ENCODE peak calls at places on chromosome 14, in four cellular contexts. X is AG04450, E is MCF 10A, J is SHP77. I is an unnamed sample.

GRCh38 chr14:20499108-20499507 is 6.2 kb upstream of the RNASE10 start:
- DNase-seq in X (no peak), J (no peak), E (no peak), I (no peak)

GRCh38 chr14:74569387-74569786 is 42.6 kb downstream of the LTBP2 start:
- DNase-seq in E (no peak), X (no peak), J (no peak), I (no peak)

GRCh38 chr14:53954551-53955233 is 1.9 kb downstream of the BMP4 start:
- DNase-seq in J (no peak), E (no peak), X (no peak), I (peak; percentile 54)

GRCh38 chr14:30193056-30193455 is 265.4 kb upstream of the PRKD1 start:
- DNase-seq in J (no peak), X (no peak), E (no peak), I (no peak)

GRCh38 chr14:77965919-77966435 is 166.1 kb downstream of the ADCK1 start:
- DNase-seq in E (peak; percentile 9), X (no peak), J (peak; percentile 23), I (peak; percentile 7)

GRCh38 chr14:21536395-21537087 is 10.4 kb upstream of the SALL2 start:
- DNase-seq in E (no peak), X (no peak), J (no peak), I (no peak)

GRCh38 chr14:85853996-85854526 is 324.1 kb downstream of the FLRT2 start:
- DNase-seq in E (no peak), J (no peak), X (no peak), I (no peak)

GRCh38 chr14:90126260-90126659 is 64.5 kb downstream of the KCNK13 start:
- DNase-seq in X (no peak), J (no peak), E (no peak), I (no peak)

GRCh38 chr14:50741571-50741970 is 73.5 kb upstream of the SAV1 start:
- DNase-seq in J (no peak), E (peak; percentile 54), X (no peak), I (peak; percentile 54)

GRCh38 chr14:93941293-93941910 is 14.3 kb downstream of the FAM181A start:
- DNase-seq in J (peak; percentile 32), E (peak; percentile 92), X (peak; percentile 66), I (peak; percentile 95)

GRCh38 chr14:55048900-55049437 is 2.5 kb upstream of the MAPK1IP1L start:
- DNase-seq in J (no peak), X (no peak), E (no peak), I (no peak)

GRCh38 chr14:51726166-51726899 is 74.6 kb downstream of the FRMD6 start:
- DNase-seq in E (no peak), J (no peak), X (no peak), I (no peak)

GRCh38 chr14:32472512-32473472 is 143.7 kb downstream of the AKAP6 start:
- DNase-seq in E (peak; percentile 11), X (peak; percentile 52), J (peak; percentile 36), I (peak; percentile 18)

GRCh38 chr14:69682607-69683263 is 71.3 kb downstream of the SUSD6 start:
- DNase-seq in E (peak; percentile 45), X (no peak), J (no peak), I (no peak)

GRCh38 chr14:21039059-21039422 is 3.1 kb upstream of the RNASE7 start:
- DNase-seq in E (no peak), J (peak; percentile 93), X (peak; percentile 23), I (no peak)

GRCh38 chr14:38012056-38012455 is 195.6 kb upstream of the SSTR1 start:
- DNase-seq in J (no peak), X (no peak), E (no peak), I (no peak)

GRCh38 chr14:100837812-100838170 is 11.9 kb downstream of the MEG3 start:
- DNase-seq in E (no peak), J (peak; percentile 61), X (no peak), I (no peak)

GRCh38 chr14:95875831-95876768 is 532 bp upstream of the TUNAR start:
- DNase-seq in X (no peak), J (no peak), E (no peak), I (no peak)

GRCh38 chr14:51846631-51847488 is 13.6 kb upstream of the GNG2 start:
- DNase-seq in J (peak; percentile 57), X (no peak), E (no peak), I (no peak)

GRCh38 chr14:88868558-88869159 is 44.2 kb downstream of the TTC8 start:
- DNase-seq in J (no peak), X (no peak), E (peak; percentile 51), I (no peak)